ENCODE peak calls at places on chromosomes 16 and 17, in nine cellular contexts. O, T, K, Y, U, Z, G, N and B are unnamed samples. For H3K9me3 and H3K4me1, the result is how much of the 10 kb centered on the place peaks cover.

GRCh38 chr16:72355561-72355960 is 183.6 kb upstream of the PMFBP1 start:
- DNase-seq in O (no peak), T (no peak), K (peak), Y (no peak), U (no peak), Z (no peak), G (no peak), N (no peak), B (no peak)

GRCh38 chr17:67800495-67800928 is 24.8 kb upstream of the BPTF start:
- DNase-seq in O (peak), T (peak), K (peak), Y (peak), U (peak), Z (peak), G (peak), N (peak), B (peak)

GRCh38 chr17:10087333-10087732 is 111.1 kb downstream of the GAS7 start:
- DNase-seq in O (no peak), T (no peak), K (peak), Y (no peak), U (no peak), Z (no peak), G (no peak), N (no peak), B (no peak)

GRCh38 chr17:6843241-6843890 is 11.8 kb upstream of the TEKT1 start:
- DNase-seq in O (no peak), T (no peak), K (peak), Y (no peak), U (peak), Z (no peak), G (peak), N (no peak), B (no peak)

GRCh38 chr16:4966736-4967453 is 8.8 kb downstream of the SEC14L5 start:
- DNase-seq in O (no peak), T (no peak), K (no peak), Y (no peak), U (no peak), Z (no peak), G (no peak), N (no peak), B (no peak)

GRCh38 chr17:32356750-32357149 is 6.8 kb downstream of the ZNF207 start:
- DNase-seq in O (no peak), T (no peak), K (no peak), Y (no peak), U (no peak), Z (no peak), G (no peak), N (no peak), B (no peak)

GRCh38 chr16:68643847-68644246 is 1.3 kb upstream of the CDH3 start:
- DNase-seq in O (no peak), T (no peak), K (peak), Y (no peak), U (no peak), Z (peak), G (peak), N (no peak), B (no peak)

GRCh38 chr17:4362141-4362540 is 4.3 kb downstream of the UBE2G1 start:
- DNase-seq in O (no peak), T (no peak), K (peak), Y (no peak), U (peak), Z (no peak), G (no peak), N (no peak), B (no peak)

GRCh38 chr17:83061586-83061985 is 17.8 kb upstream of the METRNL start:
- DNase-seq in O (no peak), T (no peak), K (no peak), Y (no peak), U (no peak), Z (no peak), G (no peak), N (no peak), B (no peak)

DNA sequence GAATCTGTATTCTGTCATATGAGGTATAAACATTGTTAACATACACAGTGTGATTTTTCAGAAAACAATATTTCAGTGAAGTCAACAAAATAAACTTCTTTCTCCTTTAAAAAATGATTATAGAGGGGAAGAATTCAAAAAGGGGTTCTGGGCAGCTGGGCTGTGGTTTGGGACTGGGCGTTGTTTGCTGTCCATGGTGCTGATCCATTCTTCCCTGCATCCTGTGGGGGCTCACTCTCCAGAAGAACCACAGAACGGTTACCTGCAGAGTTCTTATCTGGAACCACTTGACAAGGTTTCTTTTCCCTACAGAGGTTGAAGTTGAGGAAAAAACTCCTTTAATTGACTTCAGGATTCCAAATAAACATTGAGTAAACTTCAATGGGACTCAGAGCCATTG is 1091.0 kb downstream of the CDH8 start:
- DNase-seq in O (no peak), T (no peak), K (no peak), Y (no peak), U (peak), Z (no peak), G (peak), N (peak), B (no peak)
- H3K9me3 ChIP-seq in O (under half), T (under half), K (under half), Y (under half), U (under half), Z (under half), G (under half), N (under half), B (under half)

DNA sequence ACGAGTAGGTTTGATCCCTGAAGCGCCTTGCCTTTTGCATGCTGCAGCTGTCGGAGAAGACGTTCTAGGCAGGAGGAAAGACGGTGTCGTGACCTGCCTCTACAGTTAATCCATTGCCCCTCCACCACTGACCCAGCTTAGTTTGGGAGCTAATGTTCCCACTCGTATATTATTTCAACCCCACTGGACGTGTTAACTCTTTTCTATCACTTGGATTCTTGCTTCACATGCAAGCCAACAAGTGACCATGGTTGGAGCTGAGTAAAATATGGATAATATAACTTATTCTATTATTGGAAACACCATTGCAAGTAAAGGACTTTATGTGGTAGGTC is 681 bp downstream of the CALCOCO2 start:
- DNase-seq in O (no peak), T (no peak), K (no peak), Y (no peak), U (no peak), Z (no peak), G (no peak), N (no peak), B (no peak)
- H3K4me1 ChIP-seq in O (half or more), T (under half), K (under half), Y (half or more), U (under half), Z (under half), G (under half), N (under half), B (under half)

GRCh38 chr16:35181422-35182030 is 1722.1 kb downstream of the TP53TG3F start:
- DNase-seq in O (no peak), T (no peak), K (no peak), Y (no peak), U (no peak), Z (no peak), G (no peak), N (no peak), B (no peak)
- H3K9me3 ChIP-seq in O (under half), T (under half), K (under half), Y (under half), U (under half), Z (under half), G (under half), N (under half), B (under half)

DNA sequence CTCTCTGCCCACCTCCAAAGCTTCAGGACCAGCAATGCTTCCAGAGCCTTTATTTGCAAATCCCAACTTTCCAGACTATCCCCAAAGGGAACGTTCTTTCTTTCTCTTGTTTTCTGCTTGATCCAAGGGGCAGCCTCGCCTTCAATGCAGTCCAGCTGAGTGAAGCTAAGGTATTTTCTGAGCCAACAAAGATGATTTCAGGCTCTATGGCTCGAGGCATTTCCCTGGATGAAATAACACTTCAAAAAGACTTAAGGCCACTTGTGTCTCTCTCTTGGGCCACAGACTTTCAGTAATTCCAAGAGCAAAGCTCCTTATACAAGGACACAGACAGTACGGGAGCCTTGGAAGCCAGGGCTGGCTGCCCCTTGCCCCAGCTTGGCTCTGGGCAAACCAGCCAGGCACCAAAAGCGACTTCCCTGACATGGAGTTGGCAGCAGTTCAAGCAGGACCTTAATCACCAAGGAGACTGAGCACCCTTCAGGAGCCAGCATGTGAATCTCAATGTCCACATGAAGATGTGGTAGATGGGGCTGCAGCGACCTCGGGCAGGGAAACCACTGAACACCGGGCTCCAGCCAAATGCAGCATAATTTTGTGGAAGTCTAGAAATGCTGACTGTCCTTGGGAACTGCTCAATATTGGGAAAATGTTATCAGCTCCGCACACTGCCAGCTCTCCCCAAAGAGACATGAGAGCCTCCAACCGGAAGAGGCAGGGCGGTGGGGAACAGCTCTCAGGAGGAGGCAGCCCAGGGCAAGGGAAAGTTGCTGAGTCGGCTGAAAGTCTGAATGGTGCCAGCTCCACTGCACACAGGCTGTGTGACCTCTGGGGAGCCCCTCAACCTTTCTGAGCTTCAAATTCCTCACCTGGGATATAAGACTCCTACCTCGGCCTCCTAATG is 39.0 kb downstream of the TK2 start:
- DNase-seq in O (peak), T (no peak), K (peak), Y (no peak), U (no peak), Z (peak), G (no peak), N (no peak), B (peak)
- H3K4me1 ChIP-seq in O (half or more), T (under half), K (under half), Y (half or more), U (under half), Z (half or more), G (under half), N (under half), B (half or more)

GRCh38 chr17:16622540-16623277 is 30.9 kb downstream of the ZNF624 start:
- DNase-seq in O (no peak), T (no peak), K (no peak), Y (no peak), U (no peak), Z (no peak), G (no peak), N (no peak), B (no peak)
- H3K9me3 ChIP-seq in O (half or more), T (half or more), K (under half), Y (half or more), U (half or more), Z (under half), G (half or more), N (half or more), B (under half)